ENCODE peak calls at places on chromosome 1, in ten cellular contexts. H, L, C, N, K, F, J, Q, B and T are unnamed samples.

GRCh38 chr1:55428944-55429931 is 214.1 kb upstream of the USP24 start:
- ATAC-seq in J (peak; percentile 75), C (peak; percentile 82), F (peak; percentile 93), L (no peak), Q (no peak), K (peak; percentile 75), H (peak; percentile 95), B (peak; percentile 97), N (peak; percentile 87), T (no peak)

GRCh38 chr1:216207154-216207553 is 216.1 kb downstream of the USH2A start:
- ATAC-seq in B (peak; percentile 99), F (no peak), H (no peak), N (no peak), L (no peak), K (no peak), J (no peak), C (no peak), Q (no peak), T (no peak)

GRCh38 chr1:98030483-98030882 is 109.6 kb upstream of the DPYD start:
- ATAC-seq in K (no peak), J (no peak), B (no peak), H (no peak), L (no peak), C (no peak), Q (no peak), F (no peak), N (peak; percentile 85), T (no peak)

GRCh38 chr1:196877964-196878363 is 9.9 kb upstream of the CFHR4 start:
- ATAC-seq in C (no peak), F (peak; percentile 78), B (peak; percentile 93), K (no peak), L (no peak), Q (no peak), J (no peak), H (peak; percentile 32), N (no peak), T (no peak)

GRCh38 chr1:159421821-159422220 is 10.2 kb upstream of the OR10J4 start:
- ATAC-seq in K (no peak), F (no peak), H (no peak), B (no peak), N (no peak), Q (no peak), L (no peak), J (no peak), C (no peak), T (no peak)

GRCh38 chr1:177424746-177425145 is 254.0 kb downstream of the BRINP2 start:
- ATAC-seq in Q (no peak), B (no peak), N (no peak), K (no peak), C (peak; percentile 23), L (no peak), J (no peak), H (peak; percentile 17), F (no peak), T (no peak)

GRCh38 chr1:40435471-40435870 is 14.8 kb upstream of the ZFP69B start:
- ATAC-seq in C (no peak), J (no peak), B (no peak), N (no peak), L (no peak), K (no peak), H (no peak), F (peak; percentile 50), Q (no peak), T (no peak)

GRCh38 chr1:215637041-215637573 is 70.0 kb downstream of the KCTD3 start:
- ATAC-seq in J (peak; percentile 87), Q (no peak), F (peak; percentile 67), K (peak; percentile 79), H (peak; percentile 93), N (peak; percentile 29), L (no peak), C (peak; percentile 81), B (peak; percentile 67), T (no peak)

GRCh38 chr1:13911697-13912619 is 212.0 kb downstream of the PRDM2 start:
- ATAC-seq in H (no peak), K (no peak), N (no peak), J (no peak), L (no peak), F (peak; percentile 85), Q (no peak), C (no peak), B (no peak), T (no peak)

GRCh38 chr1:48208251-48208650 is 14.3 kb upstream of the SLC5A9 start:
- ATAC-seq in L (no peak), K (no peak), N (no peak), F (no peak), C (no peak), Q (no peak), B (no peak), J (no peak), H (no peak), T (no peak)

GRCh38 chr1:241717975-241718374 is 65.9 kb downstream of the WDR64 start:
- ATAC-seq in F (peak; percentile 73), J (no peak), C (no peak), L (no peak), H (no peak), Q (no peak), K (no peak), B (no peak), N (peak; percentile 93), T (no peak)

GRCh38 chr1:246724001-246724724 is at the start of gene SCCPDH:
- ATAC-seq in H (peak; percentile 80), Q (peak; percentile 95), C (peak; percentile 97), L (peak; percentile 93), J (peak; percentile 96), N (peak; percentile 90), K (peak; percentile 95), B (peak; percentile 95), F (peak; percentile 97), T (peak; percentile 99)

GRCh38 chr1:30982937-30983336 is 74.4 kb upstream of the SDC3 start:
- ATAC-seq in C (peak; percentile 76), J (no peak), H (peak; percentile 90), B (no peak), N (no peak), L (no peak), Q (peak; percentile 18), K (peak; percentile 37), F (peak; percentile 46), T (no peak)

GRCh38 chr1:235887676-235888075 is 21.0 kb upstream of the LYST start:
- ATAC-seq in H (no peak), N (no peak), J (no peak), F (peak; percentile 25), B (no peak), Q (no peak), L (no peak), C (no peak), K (no peak), T (peak; percentile 2)

GRCh38 chr1:222582099-222582774 is 7.5 kb downstream of the TAF1A start:
- ATAC-seq in H (no peak), B (no peak), L (no peak), N (peak; percentile 91), C (no peak), K (no peak), F (no peak), J (no peak), Q (peak; percentile 49), T (no peak)

GRCh38 chr1:69077198-69077597 is 490.5 kb upstream of the LRRC7 start:
- ATAC-seq in C (no peak), J (no peak), Q (no peak), H (no peak), B (no peak), F (no peak), N (no peak), K (no peak), L (no peak), T (no peak)

GRCh38 chr1:101081496-101082282 is 56.1 kb upstream of the DPH5 start:
- ATAC-seq in L (peak; percentile 84), H (no peak), N (no peak), F (no peak), J (no peak), K (no peak), C (no peak), B (no peak), Q (peak; percentile 52), T (peak; percentile 66)

GRCh38 chr1:221182791-221183533 is 303.7 kb downstream of the HLX start:
- ATAC-seq in Q (no peak), N (peak; percentile 56), L (no peak), C (no peak), H (no peak), F (peak; percentile 74), J (peak; percentile 73), K (no peak), B (no peak), T (no peak)

GRCh38 chr1:211375286-211375818 is 48.7 kb downstream of the TRAF5 start:
- ATAC-seq in C (no peak), K (no peak), Q (no peak), N (no peak), B (no peak), L (no peak), H (no peak), J (no peak), F (peak; percentile 56), T (no peak)

GRCh38 chr1:85404393-85404792 is 60.6 kb downstream of the DDAH1 start:
- ATAC-seq in C (no peak), Q (no peak), J (no peak), B (no peak), H (peak; percentile 36), L (no peak), N (no peak), F (no peak), K (peak; percentile 46), T (no peak)

GRCh38 chr1:212678456-212679410 is 20.9 kb downstream of the BATF3 start:
- ATAC-seq in K (no peak), Q (peak; percentile 73), F (no peak), B (peak; percentile 82), L (no peak), C (no peak), J (no peak), H (peak; percentile 17), N (no peak), T (peak; percentile 89)

GRCh38 chr1:20216574-20216973 is 30.3 kb upstream of the PLA2G2C start:
- ATAC-seq in N (peak; percentile 62), Q (peak; percentile 50), J (no peak), K (no peak), L (no peak), C (no peak), F (peak; percentile 60), H (no peak), B (peak; percentile 81), T (peak; percentile 32)

GRCh38 chr1:94961994-94962744 is 35.3 kb upstream of the CNN3 start:
- ATAC-seq in L (no peak), N (peak; percentile 30), Q (no peak), F (peak; percentile 43), B (peak; percentile 7), J (peak; percentile 86), H (peak; percentile 31), K (no peak), C (no peak), T (no peak)

GRCh38 chr1:158013840-158014520 is 20.5 kb downstream of the KIRREL1 start:
- ATAC-seq in N (no peak), L (no peak), H (no peak), C (no peak), J (no peak), F (no peak), Q (no peak), K (no peak), B (no peak), T (no peak)